ENCODE peak calls at places on chromosomes 13 and 19, in eight cellular contexts. One of them, this sample, is unnamed.

GRCh38 chr13:35996360-35996759 is 134.8 kb downstream of the DCLK1 start:
- DNase-seq in tibial nerve: no peak
- DNase-seq in mesenchymal stem cell: no peak
- DNase-seq in spleen: no peak
- DNase-seq in mammary epithelial cell: no peak
- DNase-seq in heart right ventricle: no peak
- DNase-seq in pancreas: no peak
- DNase-seq in uterus: no peak
- DNase-seq in this sample: no peak

GRCh38 chr13:110289174-110289573 is 17.8 kb downstream of the COL4A1 start:
- DNase-seq in tibial nerve: no peak
- DNase-seq in mesenchymal stem cell: no peak
- DNase-seq in spleen: no peak
- DNase-seq in mammary epithelial cell: no peak
- DNase-seq in heart right ventricle: no peak
- DNase-seq in pancreas: no peak
- DNase-seq in uterus: no peak
- DNase-seq in this sample: no peak

GRCh38 chr19:33559996-33560395 is 38.4 kb upstream of the PEPD start:
- DNase-seq in tibial nerve: no peak
- DNase-seq in mesenchymal stem cell: no peak
- DNase-seq in spleen: peak; percentile 50
- DNase-seq in mammary epithelial cell: no peak
- DNase-seq in heart right ventricle: no peak
- DNase-seq in pancreas: no peak
- DNase-seq in uterus: no peak
- DNase-seq in this sample: no peak

GRCh38 chr13:113854238-113855011 is 9.5 kb downstream of the GAS6 start:
- DNase-seq in tibial nerve: no peak
- DNase-seq in mesenchymal stem cell: peak; percentile 82
- DNase-seq in spleen: peak; percentile 69
- DNase-seq in mammary epithelial cell: no peak
- DNase-seq in heart right ventricle: peak; percentile 61
- DNase-seq in pancreas: no peak
- DNase-seq in uterus: peak; percentile 13
- DNase-seq in this sample: peak; percentile 53

GRCh38 chr13:75194717-75195116 is 287.3 kb downstream of the TBC1D4 start:
- DNase-seq in tibial nerve: no peak
- DNase-seq in mesenchymal stem cell: no peak
- DNase-seq in spleen: no peak
- DNase-seq in mammary epithelial cell: no peak
- DNase-seq in heart right ventricle: peak; percentile 25
- DNase-seq in pancreas: no peak
- DNase-seq in uterus: no peak
- DNase-seq in this sample: no peak

GRCh38 chr19:12034610-12035009 is 869 bp downstream of the ZNF433 start:
- DNase-seq in tibial nerve: no peak
- DNase-seq in mesenchymal stem cell: no peak
- DNase-seq in spleen: no peak
- DNase-seq in mammary epithelial cell: no peak
- DNase-seq in heart right ventricle: no peak
- DNase-seq in pancreas: no peak
- DNase-seq in uterus: no peak
- DNase-seq in this sample: no peak

GRCh38 chr13:48125794-48126228 is 30.9 kb upstream of the MED4 start:
- DNase-seq in tibial nerve: no peak
- DNase-seq in mesenchymal stem cell: peak; percentile 59
- DNase-seq in spleen: no peak
- DNase-seq in mammary epithelial cell: no peak
- DNase-seq in heart right ventricle: peak; percentile 77
- DNase-seq in pancreas: no peak
- DNase-seq in uterus: peak; percentile 53
- DNase-seq in this sample: peak; percentile 58

GRCh38 chr13:22505489-22505888 is 675.3 kb upstream of the SGCG start:
- DNase-seq in tibial nerve: no peak
- DNase-seq in mesenchymal stem cell: no peak
- DNase-seq in spleen: no peak
- DNase-seq in mammary epithelial cell: no peak
- DNase-seq in heart right ventricle: no peak
- DNase-seq in pancreas: no peak
- DNase-seq in uterus: no peak
- DNase-seq in this sample: peak; percentile 16

GRCh38 chr13:78540424-78540823 is 62.9 kb downstream of the POU4F1 start:
- DNase-seq in tibial nerve: no peak
- DNase-seq in mesenchymal stem cell: no peak
- DNase-seq in spleen: no peak
- DNase-seq in mammary epithelial cell: no peak
- DNase-seq in heart right ventricle: no peak
- DNase-seq in pancreas: no peak
- DNase-seq in uterus: no peak
- DNase-seq in this sample: no peak

GRCh38 chr19:45340232-45340898 is at the start of gene KLC3:
- DNase-seq in tibial nerve: no peak
- DNase-seq in mesenchymal stem cell: no peak
- DNase-seq in spleen: peak; percentile 68
- DNase-seq in mammary epithelial cell: peak; percentile 53
- DNase-seq in heart right ventricle: no peak
- DNase-seq in pancreas: peak; percentile 76
- DNase-seq in uterus: no peak
- DNase-seq in this sample: no peak

GRCh38 chr13:69589531-69589930 is 518.1 kb upstream of the ATXN8OS start:
- DNase-seq in tibial nerve: no peak
- DNase-seq in mesenchymal stem cell: no peak
- DNase-seq in spleen: no peak
- DNase-seq in mammary epithelial cell: no peak
- DNase-seq in heart right ventricle: no peak
- DNase-seq in pancreas: no peak
- DNase-seq in uterus: no peak
- DNase-seq in this sample: no peak

GRCh38 chr13:39417643-39418042 is 185.3 kb downstream of the LHFPL6 start:
- DNase-seq in tibial nerve: no peak
- DNase-seq in mesenchymal stem cell: peak; percentile 80
- DNase-seq in spleen: no peak
- DNase-seq in mammary epithelial cell: peak; percentile 21
- DNase-seq in heart right ventricle: no peak
- DNase-seq in pancreas: no peak
- DNase-seq in uterus: no peak
- DNase-seq in this sample: peak; percentile 80

GRCh38 chr19:13843104-13843921 is 33.6 kb upstream of the NANOS3 start:
- DNase-seq in tibial nerve: no peak
- DNase-seq in mesenchymal stem cell: peak; percentile 86
- DNase-seq in spleen: peak; percentile 84
- DNase-seq in mammary epithelial cell: peak; percentile 93
- DNase-seq in heart right ventricle: peak; percentile 81
- DNase-seq in pancreas: peak; percentile 54
- DNase-seq in uterus: peak; percentile 75
- DNase-seq in this sample: no peak

GRCh38 chr19:44576843-44577565 is 36.4 kb upstream of the IGSF23 start:
- DNase-seq in tibial nerve: no peak
- DNase-seq in mesenchymal stem cell: peak; percentile 24
- DNase-seq in spleen: no peak
- DNase-seq in mammary epithelial cell: peak; percentile 56
- DNase-seq in heart right ventricle: no peak
- DNase-seq in pancreas: peak; percentile 53
- DNase-seq in uterus: no peak
- DNase-seq in this sample: peak; percentile 16

GRCh38 chr19:54439174-54439851 is 9.7 kb upstream of the LENG8 start:
- DNase-seq in tibial nerve: no peak
- DNase-seq in mesenchymal stem cell: peak; percentile 62
- DNase-seq in spleen: no peak
- DNase-seq in mammary epithelial cell: peak; percentile 46
- DNase-seq in heart right ventricle: no peak
- DNase-seq in pancreas: peak; percentile 92
- DNase-seq in uterus: no peak
- DNase-seq in this sample: no peak

GRCh38 chr19:37964109-37964508 is 57.1 kb downstream of the SIPA1L3 start:
- DNase-seq in tibial nerve: no peak
- DNase-seq in mesenchymal stem cell: no peak
- DNase-seq in spleen: no peak
- DNase-seq in mammary epithelial cell: no peak
- DNase-seq in heart right ventricle: no peak
- DNase-seq in pancreas: no peak
- DNase-seq in uterus: no peak
- DNase-seq in this sample: peak; percentile 56

GRCh38 chr19:9849786-9850185 is 14.7 kb downstream of the PIN1 start:
- DNase-seq in tibial nerve: no peak
- DNase-seq in mesenchymal stem cell: no peak
- DNase-seq in spleen: no peak
- DNase-seq in mammary epithelial cell: no peak
- DNase-seq in heart right ventricle: no peak
- DNase-seq in pancreas: no peak
- DNase-seq in uterus: no peak
- DNase-seq in this sample: no peak

GRCh38 chr13:20703785-20704458 is 423 bp downstream of the IL17D start:
- DNase-seq in tibial nerve: peak; percentile 36
- DNase-seq in mesenchymal stem cell: peak; percentile 81
- DNase-seq in spleen: peak; percentile 95
- DNase-seq in mammary epithelial cell: peak; percentile 82
- DNase-seq in heart right ventricle: peak; percentile 54
- DNase-seq in pancreas: peak; percentile 94
- DNase-seq in uterus: peak; percentile 53
- DNase-seq in this sample: peak; percentile 62
- H3K27ac ChIP-seq in tibial nerve: peak overlapping the region; percentile 76
- H3K27ac ChIP-seq in mesenchymal stem cell: no peak overlapping the region
- H3K27ac ChIP-seq in spleen: no peak overlapping the region
- H3K27ac ChIP-seq in mammary epithelial cell: no peak overlapping the region
- H3K27ac ChIP-seq in heart right ventricle: no peak overlapping the region
- H3K27ac ChIP-seq in pancreas: no peak overlapping the region
- H3K27ac ChIP-seq in uterus: peak overlapping the region; percentile 63
- H3K27ac ChIP-seq in this sample: no peak overlapping the region

GRCh38 chr19:39474139-39474620 is 6.5 kb upstream of the TIMM50 start:
- DNase-seq in tibial nerve: no peak
- DNase-seq in mesenchymal stem cell: peak; percentile 57
- DNase-seq in spleen: peak; percentile 90
- DNase-seq in mammary epithelial cell: no peak
- DNase-seq in heart right ventricle: peak; percentile 44
- DNase-seq in pancreas: peak; percentile 59
- DNase-seq in uterus: peak; percentile 49
- DNase-seq in this sample: no peak
- H3K4me1 ChIP-seq in tibial nerve: no peaks in the 10 kb centered on the region
- H3K4me1 ChIP-seq in mesenchymal stem cell: peaks cover under 1% of the 10 kb centered on the region
- H3K4me1 ChIP-seq in spleen: no peaks in the 10 kb centered on the region
- H3K4me1 ChIP-seq in mammary epithelial cell: no peaks in the 10 kb centered on the region
- H3K4me1 ChIP-seq in heart right ventricle: peaks cover 7% of the 10 kb centered on the region
- H3K4me1 ChIP-seq in pancreas: no peaks in the 10 kb centered on the region
- H3K4me1 ChIP-seq in uterus: no peaks in the 10 kb centered on the region
- H3K4me1 ChIP-seq in this sample: peaks cover 7% of the 10 kb centered on the region

GRCh38 chr19:50330365-50331078 is 1.3 kb upstream of the KCNC3 start:
- DNase-seq in tibial nerve: peak; percentile 26
- DNase-seq in mesenchymal stem cell: no peak
- DNase-seq in spleen: peak; percentile 95
- DNase-seq in mammary epithelial cell: no peak
- DNase-seq in heart right ventricle: peak; percentile 73
- DNase-seq in pancreas: peak; percentile 84
- DNase-seq in uterus: peak; percentile 18
- DNase-seq in this sample: no peak
- H3K27ac ChIP-seq in tibial nerve: peak overlapping the region; percentile 81
- H3K27ac ChIP-seq in mesenchymal stem cell: no peak overlapping the region
- H3K27ac ChIP-seq in spleen: peak overlapping the region; percentile 58
- H3K27ac ChIP-seq in mammary epithelial cell: no peak overlapping the region
- H3K27ac ChIP-seq in heart right ventricle: peak overlapping the region; percentile 50
- H3K27ac ChIP-seq in pancreas: peak overlapping the region; percentile 22
- H3K27ac ChIP-seq in uterus: no peak overlapping the region
- H3K27ac ChIP-seq in this sample: no peak overlapping the region

DNA sequence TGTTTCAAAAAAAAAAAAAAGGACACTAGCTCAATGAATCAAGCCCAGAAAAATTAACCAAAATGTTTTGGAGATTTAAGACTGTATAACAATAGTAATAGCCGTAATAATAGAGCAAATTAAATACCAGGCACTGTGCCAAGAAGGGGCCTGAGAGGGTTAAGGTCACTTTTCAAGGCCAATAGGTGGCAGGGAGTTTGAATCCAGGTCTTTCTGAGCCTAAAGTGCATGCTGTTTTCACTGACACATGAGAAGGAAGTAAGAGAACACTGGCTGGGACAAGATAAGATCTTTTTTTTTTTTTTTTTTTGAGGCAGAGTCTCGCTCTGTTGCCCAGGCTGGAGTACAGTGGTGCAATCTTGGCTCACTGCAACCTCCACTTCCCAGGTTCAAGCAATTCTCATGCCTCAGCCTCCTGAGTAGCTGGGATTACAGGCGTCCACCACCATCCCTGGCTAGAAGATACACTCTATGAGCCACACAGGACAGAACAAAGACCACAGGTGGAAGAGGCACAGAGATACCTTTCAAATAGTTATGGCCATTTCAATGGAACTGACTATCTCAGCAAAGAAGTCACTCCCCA is 7.7 kb downstream of the FFAR2 start:
- DNase-seq in tibial nerve: no peak
- DNase-seq in mesenchymal stem cell: no peak
- DNase-seq in spleen: no peak
- DNase-seq in mammary epithelial cell: no peak
- DNase-seq in heart right ventricle: no peak
- DNase-seq in pancreas: no peak
- DNase-seq in uterus: no peak
- DNase-seq in this sample: no peak
- H3K4me1 ChIP-seq in tibial nerve: peaks cover 12% of the 10 kb centered on the region
- H3K4me1 ChIP-seq in mesenchymal stem cell: peaks cover 7% of the 10 kb centered on the region
- H3K4me1 ChIP-seq in spleen: peaks cover 55% of the 10 kb centered on the region
- H3K4me1 ChIP-seq in mammary epithelial cell: no peaks in the 10 kb centered on the region
- H3K4me1 ChIP-seq in heart right ventricle: peaks cover 26% of the 10 kb centered on the region
- H3K4me1 ChIP-seq in pancreas: peaks cover 16% of the 10 kb centered on the region
- H3K4me1 ChIP-seq in uterus: no peaks in the 10 kb centered on the region
- H3K4me1 ChIP-seq in this sample: no peaks in the 10 kb centered on the region

GRCh38 chr19:4715529-4716221 is 8.0 kb downstream of the DPP9 start:
- DNase-seq in tibial nerve: no peak
- DNase-seq in mesenchymal stem cell: no peak
- DNase-seq in spleen: no peak
- DNase-seq in mammary epithelial cell: no peak
- DNase-seq in heart right ventricle: no peak
- DNase-seq in pancreas: peak; percentile 55
- DNase-seq in uterus: no peak
- DNase-seq in this sample: no peak

GRCh38 chr19:4712771-4713170 is 10.9 kb downstream of the DPP9 start:
- DNase-seq in tibial nerve: no peak
- DNase-seq in mesenchymal stem cell: no peak
- DNase-seq in spleen: no peak
- DNase-seq in mammary epithelial cell: no peak
- DNase-seq in heart right ventricle: no peak
- DNase-seq in pancreas: no peak
- DNase-seq in uterus: no peak
- DNase-seq in this sample: no peak

GRCh38 chr19:4711211-4711610 is 12.4 kb downstream of the DPP9 start:
- DNase-seq in tibial nerve: no peak
- DNase-seq in mesenchymal stem cell: no peak
- DNase-seq in spleen: no peak
- DNase-seq in mammary epithelial cell: no peak
- DNase-seq in heart right ventricle: no peak
- DNase-seq in pancreas: no peak
- DNase-seq in uterus: no peak
- DNase-seq in this sample: no peak

GRCh38 chr19:4714016-4714415 is 9.6 kb downstream of the DPP9 start:
- DNase-seq in tibial nerve: no peak
- DNase-seq in mesenchymal stem cell: no peak
- DNase-seq in spleen: no peak
- DNase-seq in mammary epithelial cell: no peak
- DNase-seq in heart right ventricle: no peak
- DNase-seq in pancreas: no peak
- DNase-seq in uterus: no peak
- DNase-seq in this sample: no peak

GRCh38 chr19:4713384-4713951 is 10.2 kb downstream of the DPP9 start:
- DNase-seq in tibial nerve: peak; percentile 76
- DNase-seq in mesenchymal stem cell: peak; percentile 91
- DNase-seq in spleen: no peak
- DNase-seq in mammary epithelial cell: peak; percentile 99
- DNase-seq in heart right ventricle: peak; percentile 87
- DNase-seq in pancreas: peak; percentile 39
- DNase-seq in uterus: peak; percentile 87
- DNase-seq in this sample: peak; percentile 100
- H3K27ac ChIP-seq in tibial nerve: peak overlapping the region; percentile 40
- H3K27ac ChIP-seq in mesenchymal stem cell: peak overlapping the region; percentile 86
- H3K27ac ChIP-seq in spleen: no peak overlapping the region
- H3K27ac ChIP-seq in mammary epithelial cell: peak overlapping the region; percentile 52
- H3K27ac ChIP-seq in heart right ventricle: peak overlapping the region; percentile 78
- H3K27ac ChIP-seq in pancreas: no peak overlapping the region
- H3K27ac ChIP-seq in uterus: peak overlapping the region; percentile 74
- H3K27ac ChIP-seq in this sample: peak overlapping the region; percentile 92